ENCODE peak calls at places on chromosome 13, in seven cellular contexts. N is body of pancreas, E is psoas muscle, O is pancreas, S is HCT116, Q is neural progenitor cell, I is left ventricle myocardium inferior. J is an unnamed sample.

GRCh38 chr13:27962128-27962841 is 6.8 kb downstream of the CDX2 start:
- DNase-seq in N (no peak), E (no peak), O (no peak), S (no peak), Q (peak), I (no peak), J (no peak)

GRCh38 chr13:74134777-74135305 is 637 bp upstream of the KLF12 start:
- DNase-seq in N (peak), E (peak), O (peak), S (no peak), Q (peak), I (peak), J (peak)

GRCh38 chr13:23985846-23986245 is 88.5 kb upstream of the C1QTNF9B start:
- DNase-seq in N (no peak), E (no peak), O (no peak), S (no peak), Q (no peak), I (no peak), J (no peak)

GRCh38 chr13:38758278-38758677 is 71.4 kb downstream of the FREM2 start:
- DNase-seq in N (no peak), E (no peak), O (no peak), S (no peak), Q (peak), I (no peak), J (no peak)

GRCh38 chr13:110283661-110284516 is 23.1 kb downstream of the COL4A1 start:
- DNase-seq in N (no peak), E (no peak), O (no peak), S (no peak), Q (no peak), I (no peak), J (no peak)

GRCh38 chr13:27005556-27005955 is 166.1 kb downstream of the USP12 start:
- DNase-seq in N (no peak), E (no peak), O (no peak), S (no peak), Q (peak), I (no peak), J (no peak)

GRCh38 chr13:104737713-104738112 is 1671.5 kb upstream of the SLC10A2 start:
- DNase-seq in N (no peak), E (no peak), O (no peak), S (no peak), Q (no peak), I (no peak), J (no peak)

GRCh38 chr13:111122056-111122455 is 6.9 kb downstream of the ARHGEF7 start:
- DNase-seq in N (no peak), E (peak), O (no peak), S (no peak), Q (peak), I (no peak), J (no peak)

GRCh38 chr13:47901451-47901850 is 99.6 kb downstream of the SUCLA2 start:
- DNase-seq in N (no peak), E (no peak), O (no peak), S (no peak), Q (peak), I (no peak), J (no peak)

GRCh38 chr13:80873589-80873988 is 532.7 kb upstream of the SPRY2 start:
- DNase-seq in N (no peak), E (no peak), O (no peak), S (no peak), Q (no peak), I (no peak), J (no peak)

GRCh38 chr13:22047082-22047784 is 376.4 kb downstream of the FGF9 start:
- DNase-seq in N (no peak), E (no peak), O (no peak), S (peak), Q (no peak), I (no peak), J (no peak)

GRCh38 chr13:76331948-76332712 is 554.1 kb downstream of the KCTD12 start:
- DNase-seq in N (no peak), E (no peak), O (no peak), S (no peak), Q (no peak), I (no peak), J (no peak)

GRCh38 chr13:75938811-75939525 is 302.8 kb downstream of the LMO7 start:
- DNase-seq in N (no peak), E (no peak), O (no peak), S (no peak), Q (no peak), I (no peak), J (no peak)

GRCh38 chr13:47480121-47480520 is 521.0 kb downstream of the SUCLA2 start:
- DNase-seq in N (no peak), E (no peak), O (no peak), S (no peak), Q (no peak), I (no peak), J (no peak)

GRCh38 chr13:40148103-40148502 is 492.6 kb downstream of the COG6 start:
- DNase-seq in N (no peak), E (no peak), O (no peak), S (no peak), Q (no peak), I (no peak), J (no peak)

GRCh38 chr13:75357576-75358295 is 124.2 kb downstream of the TBC1D4 start:
- DNase-seq in N (no peak), E (no peak), O (no peak), S (peak), Q (peak), I (no peak), J (no peak)

GRCh38 chr13:21071894-21072293 is 10.5 kb upstream of the LATS2 start:
- DNase-seq in N (no peak), E (no peak), O (no peak), S (no peak), Q (no peak), I (no peak), J (no peak)

GRCh38 chr13:19805765-19806164 is 23.0 kb upstream of the PSPC1 start:
- DNase-seq in N (no peak), E (no peak), O (no peak), S (no peak), Q (no peak), I (no peak), J (no peak)

GRCh38 chr13:23789576-23790346 is 99.4 kb downstream of the MIPEP start:
- DNase-seq in N (no peak), E (no peak), O (no peak), S (no peak), Q (no peak), I (no peak), J (no peak)

GRCh38 chr13:42275098-42275471 is 3.1 kb downstream of the AKAP11 start:
- DNase-seq in N (no peak), E (no peak), O (no peak), S (no peak), Q (no peak), I (no peak), J (no peak)

GRCh38 chr13:75635621-75636338 is at the start of gene LMO7:
- DNase-seq in N (peak), E (peak), O (peak), S (no peak), Q (peak), I (peak), J (peak)

GRCh38 chr13:108855737-108856387 is 226.5 kb downstream of the MYO16 start:
- DNase-seq in N (no peak), E (no peak), O (no peak), S (no peak), Q (no peak), I (no peak), J (no peak)

DNA sequence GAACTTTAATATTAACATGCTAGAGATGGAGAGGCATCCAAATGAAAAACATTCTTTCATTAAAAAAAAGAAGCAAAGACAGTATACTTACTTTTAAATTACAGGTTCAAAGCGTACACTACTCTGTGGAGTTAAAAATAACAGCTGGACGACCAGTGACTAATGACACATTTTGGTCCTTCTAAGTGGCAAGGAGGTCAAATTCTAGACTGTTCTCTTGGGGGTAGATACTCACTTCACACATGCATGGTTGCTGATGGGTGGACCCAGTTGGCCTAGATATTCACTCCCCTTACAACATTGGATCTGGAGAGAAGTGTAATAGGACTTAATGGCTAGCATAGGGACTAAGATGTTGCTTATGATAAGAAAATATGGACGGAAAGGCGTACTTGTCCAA is 302.2 kb downstream of the DNAJC15 start:
- DNase-seq in N (no peak), E (no peak), O (no peak), S (no peak), Q (no peak), I (no peak), J (no peak)
- H3K27ac ChIP-seq in N (no peak), E (no peak), O (no peak), S (no peak), Q (no peak), I (no peak), J (no peak)

DNA sequence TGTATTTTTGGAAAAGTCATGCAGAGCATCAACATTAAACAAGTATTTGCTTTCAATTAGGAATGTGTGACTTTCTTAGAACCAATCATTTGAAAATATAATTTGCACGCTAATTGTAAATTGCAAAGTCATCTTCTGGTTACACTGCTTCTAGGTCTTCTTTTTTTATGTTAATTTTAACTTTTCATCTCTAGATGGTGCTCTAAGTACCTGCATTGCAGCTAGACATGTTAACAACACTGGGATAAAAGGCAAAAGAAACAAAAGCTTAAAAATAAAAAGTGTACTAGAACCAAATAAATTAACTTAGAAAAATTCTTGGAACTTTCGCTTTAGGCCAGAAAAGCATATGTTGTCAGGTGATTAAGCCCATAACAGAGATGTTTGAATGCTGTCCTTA is 2758.2 kb downstream of the PCDH9 start:
- DNase-seq in N (no peak), E (no peak), O (no peak), S (peak), Q (no peak), I (no peak), J (no peak)
- TF ChIP-seq CTCF in N (no peak), E (peak), O (no peak), S (peak), Q (peak), I (no peak), J (peak)

GRCh38 chr13:52128714-52129700 is at the start of gene NEK5:
- DNase-seq in N (peak), E (peak), O (peak), S (peak), Q (peak), I (peak), J (peak)
- H3K27ac ChIP-seq in N (peak), E (no peak), O (no peak), S (no peak), Q (no peak), I (peak), J (no peak)

GRCh38 chr13:30453727-30454126 is 12.0 kb downstream of the HMGB1 start:
- DNase-seq in N (no peak), E (no peak), O (no peak), S (no peak), Q (no peak), I (no peak), J (no peak)
- TF ChIP-seq CTCF in N (no peak), E (peak), O (no peak), S (peak), Q (no peak), I (no peak), J (no peak)

GRCh38 chr13:94641432-94641941 is 39.8 kb downstream of the GPR180 start:
- DNase-seq in N (no peak), E (no peak), O (no peak), S (no peak), Q (no peak), I (no peak), J (no peak)
- H3K27ac ChIP-seq in N (no peak), E (no peak), O (no peak), S (no peak), Q (no peak), I (no peak), J (no peak)

DNA sequence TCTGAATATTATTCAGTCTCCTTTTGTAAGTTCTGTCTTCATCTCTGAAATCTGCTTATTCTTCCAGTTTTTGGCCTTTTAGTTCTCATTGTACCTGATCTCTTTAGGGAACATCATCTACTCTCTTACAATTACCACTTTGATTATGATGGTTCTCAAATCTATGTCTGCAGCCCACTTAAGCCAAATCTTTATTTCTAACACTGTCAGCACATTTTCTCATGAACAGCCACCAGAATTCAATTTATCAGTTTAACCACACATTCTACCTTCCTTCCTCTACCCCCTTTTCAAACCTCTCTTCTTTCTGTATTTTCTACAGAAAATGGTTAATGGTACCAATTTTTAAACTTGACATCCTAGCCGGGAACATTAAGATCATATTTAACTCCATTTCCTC is 175.3 kb downstream of the FGF14 start:
- DNase-seq in N (no peak), E (no peak), O (no peak), S (no peak), Q (no peak), I (no peak), J (no peak)
- TF ChIP-seq CTCF in N (no peak), E (no peak), O (no peak), S (no peak), Q (no peak), I (no peak), J (no peak)

GRCh38 chr13:113489549-113490495 is 689 bp downstream of the DCUN1D2 start:
- DNase-seq in N (peak), E (no peak), O (peak), S (no peak), Q (no peak), I (no peak), J (peak)

GRCh38 chr13:113490496-113491417 is at the start of gene DCUN1D2:
- DNase-seq in N (peak), E (peak), O (peak), S (peak), Q (peak), I (peak), J (peak)

GRCh38 chr13:113491418-113491883 is 940 bp upstream of the DCUN1D2 start:
- DNase-seq in N (peak), E (peak), O (peak), S (no peak), Q (peak), I (peak), J (no peak)

GRCh38 chr13:113493315-113493951 is 2.9 kb upstream of the DCUN1D2 start:
- DNase-seq in N (no peak), E (no peak), O (no peak), S (peak), Q (no peak), I (no peak), J (no peak)

DNA sequence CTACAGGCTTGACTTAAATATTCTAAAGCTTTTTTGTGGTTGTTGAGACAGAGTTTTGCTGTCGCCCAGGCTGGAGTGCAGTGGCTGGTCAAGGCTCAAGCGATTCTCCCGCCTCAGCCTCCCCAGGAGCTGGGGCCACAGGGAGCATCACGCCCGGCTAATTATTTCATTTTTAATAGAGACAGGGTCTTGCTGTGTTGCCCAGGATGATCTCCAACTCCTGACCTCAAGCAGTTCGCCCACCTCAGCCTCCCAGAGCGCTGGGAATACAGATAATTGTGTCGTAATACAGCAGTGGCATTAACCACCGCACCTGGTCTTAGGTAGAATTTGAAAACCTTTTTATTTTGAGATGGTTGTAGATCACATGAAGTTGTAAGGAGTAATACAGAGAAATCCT is 1.5 kb upstream of the DCUN1D2 start:
- DNase-seq in N (no peak), E (no peak), O (no peak), S (no peak), Q (no peak), I (no peak), J (no peak)
- H3K27ac ChIP-seq in N (peak), E (peak), O (no peak), S (peak), Q (no peak), I (peak), J (no peak)

DNA sequence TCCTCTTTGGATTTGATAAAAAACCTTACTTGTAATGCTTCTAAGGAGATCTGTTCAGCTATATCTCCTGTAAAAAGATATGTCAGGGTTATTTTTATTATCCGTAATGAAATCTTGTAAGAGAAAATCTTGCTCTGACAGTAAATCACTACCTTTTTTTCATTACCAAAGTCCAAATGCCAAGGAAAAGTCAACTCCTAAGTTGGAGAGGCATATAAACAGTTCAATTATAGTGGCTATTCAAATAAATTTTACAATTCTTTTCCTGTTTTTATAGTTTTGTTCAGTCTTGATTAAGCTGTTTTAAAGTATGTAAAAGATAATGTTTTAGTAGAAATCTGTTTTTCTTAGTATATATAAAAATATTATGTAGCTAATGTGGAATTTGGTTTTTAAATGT is 9.0 kb downstream of the KCTD4 start:
- DNase-seq in N (no peak), E (no peak), O (no peak), S (no peak), Q (no peak), I (no peak), J (no peak)
- TF ChIP-seq CTCF in N (no peak), E (no peak), O (no peak), S (no peak), Q (no peak), I (no peak), J (no peak)

GRCh38 chr13:99214691-99215090 is 14.0 kb downstream of the UBAC2 start:
- DNase-seq in N (no peak), E (no peak), O (no peak), S (no peak), Q (no peak), I (no peak), J (no peak)
- H3K27ac ChIP-seq in N (no peak), E (peak), O (no peak), S (no peak), Q (peak), I (peak), J (no peak)

DNA sequence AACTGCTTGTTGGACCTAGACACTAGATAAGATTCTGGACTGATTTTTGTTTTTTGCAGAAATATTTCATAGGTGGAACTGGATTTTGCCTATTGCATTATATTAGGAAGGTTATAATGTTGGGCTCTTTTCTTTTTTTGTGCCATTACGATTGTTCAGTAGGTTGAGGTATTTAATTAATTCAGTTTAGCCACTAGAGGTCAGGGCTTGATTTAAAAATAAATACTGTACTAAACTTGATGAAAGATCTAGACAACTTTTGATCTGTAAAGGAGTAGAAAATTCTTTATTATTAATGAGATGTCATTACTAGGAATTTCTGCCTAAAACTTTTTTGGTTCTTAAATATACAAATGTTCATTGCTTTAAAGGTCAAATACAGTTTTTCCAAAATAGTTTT is 15.2 kb upstream of the SUPT20H start:
- DNase-seq in N (no peak), E (no peak), O (no peak), S (peak), Q (peak), I (no peak), J (no peak)
- TF ChIP-seq CTCF in N (peak), E (peak), O (peak), S (peak), Q (peak), I (peak), J (peak)

J was measured in right lobe of liver.